ENCODE peak calls at places on chromosomes 16 and 17, in six cellular contexts. One of them, this sample, is unnamed.

GRCh38 chr16:48556913-48557351 is 53.0 kb downstream of the N4BP1 start:
- DNase-seq in activated T-cell treated with anti-CD3 and anti-CD28 coated beads for 24 hours: peak
- DNase-seq in A172: peak
- DNase-seq in HCEC 1CT: peak
- DNase-seq in activated CD8-positive, alpha-beta memory T cell treated with anti-CD3 and anti-CD28 coated beads for 48 hours: no peak
- DNase-seq in activated CD4-positive, alpha-beta T cell treated with anti-CD3 and anti-CD28 coated beads for 36 hours: peak
- DNase-seq in this sample: peak

GRCh38 chr16:21116148-21116693 is 34.4 kb downstream of the DNAH3 start:
- DNase-seq in activated T-cell treated with anti-CD3 and anti-CD28 coated beads for 24 hours: no peak
- DNase-seq in A172: no peak
- DNase-seq in HCEC 1CT: no peak
- DNase-seq in activated CD8-positive, alpha-beta memory T cell treated with anti-CD3 and anti-CD28 coated beads for 48 hours: no peak
- DNase-seq in activated CD4-positive, alpha-beta T cell treated with anti-CD3 and anti-CD28 coated beads for 36 hours: peak
- DNase-seq in this sample: no peak

GRCh38 chr17:57608369-57609124 is 136.6 kb downstream of the CCDC182 start:
- DNase-seq in activated T-cell treated with anti-CD3 and anti-CD28 coated beads for 24 hours: no peak
- DNase-seq in A172: no peak
- DNase-seq in HCEC 1CT: no peak
- DNase-seq in activated CD8-positive, alpha-beta memory T cell treated with anti-CD3 and anti-CD28 coated beads for 48 hours: no peak
- DNase-seq in activated CD4-positive, alpha-beta T cell treated with anti-CD3 and anti-CD28 coated beads for 36 hours: no peak
- DNase-seq in this sample: no peak

GRCh38 chr16:15604460-15605390 is 38.2 kb downstream of the MARF1 start:
- DNase-seq in activated T-cell treated with anti-CD3 and anti-CD28 coated beads for 24 hours: no peak
- DNase-seq in A172: no peak
- DNase-seq in HCEC 1CT: no peak
- DNase-seq in activated CD8-positive, alpha-beta memory T cell treated with anti-CD3 and anti-CD28 coated beads for 48 hours: no peak
- DNase-seq in activated CD4-positive, alpha-beta T cell treated with anti-CD3 and anti-CD28 coated beads for 36 hours: no peak
- DNase-seq in this sample: peak

GRCh38 chr16:72560617-72561016 is 388.7 kb upstream of the PMFBP1 start:
- DNase-seq in activated T-cell treated with anti-CD3 and anti-CD28 coated beads for 24 hours: no peak
- DNase-seq in A172: no peak
- DNase-seq in HCEC 1CT: no peak
- DNase-seq in activated CD8-positive, alpha-beta memory T cell treated with anti-CD3 and anti-CD28 coated beads for 48 hours: no peak
- DNase-seq in activated CD4-positive, alpha-beta T cell treated with anti-CD3 and anti-CD28 coated beads for 36 hours: no peak
- DNase-seq in this sample: no peak

GRCh38 chr17:22217135-22217534 is 524.8 kb downstream of the KCNJ18 start:
- DNase-seq in activated T-cell treated with anti-CD3 and anti-CD28 coated beads for 24 hours: no peak
- DNase-seq in A172: no peak
- DNase-seq in HCEC 1CT: no peak
- DNase-seq in activated CD8-positive, alpha-beta memory T cell treated with anti-CD3 and anti-CD28 coated beads for 48 hours: no peak
- DNase-seq in activated CD4-positive, alpha-beta T cell treated with anti-CD3 and anti-CD28 coated beads for 36 hours: no peak
- DNase-seq in this sample: no peak

GRCh38 chr16:27700596-27700995 is 150.7 kb downstream of the KATNIP start:
- DNase-seq in activated T-cell treated with anti-CD3 and anti-CD28 coated beads for 24 hours: no peak
- DNase-seq in A172: no peak
- DNase-seq in HCEC 1CT: no peak
- DNase-seq in activated CD8-positive, alpha-beta memory T cell treated with anti-CD3 and anti-CD28 coated beads for 48 hours: no peak
- DNase-seq in activated CD4-positive, alpha-beta T cell treated with anti-CD3 and anti-CD28 coated beads for 36 hours: no peak
- DNase-seq in this sample: no peak

GRCh38 chr16:53872248-53873221 is 168.6 kb downstream of the FTO start:
- DNase-seq in activated T-cell treated with anti-CD3 and anti-CD28 coated beads for 24 hours: no peak
- DNase-seq in A172: no peak
- DNase-seq in HCEC 1CT: peak
- DNase-seq in activated CD8-positive, alpha-beta memory T cell treated with anti-CD3 and anti-CD28 coated beads for 48 hours: no peak
- DNase-seq in activated CD4-positive, alpha-beta T cell treated with anti-CD3 and anti-CD28 coated beads for 36 hours: no peak
- DNase-seq in this sample: peak

GRCh38 chr16:58098207-58099096 is 30.7 kb downstream of the CFAP20 start:
- DNase-seq in activated T-cell treated with anti-CD3 and anti-CD28 coated beads for 24 hours: no peak
- DNase-seq in A172: peak
- DNase-seq in HCEC 1CT: peak
- DNase-seq in activated CD8-positive, alpha-beta memory T cell treated with anti-CD3 and anti-CD28 coated beads for 48 hours: no peak
- DNase-seq in activated CD4-positive, alpha-beta T cell treated with anti-CD3 and anti-CD28 coated beads for 36 hours: no peak
- DNase-seq in this sample: peak

GRCh38 chr17:40535924-40536717 is 29.2 kb downstream of the CCR7 start:
- DNase-seq in activated T-cell treated with anti-CD3 and anti-CD28 coated beads for 24 hours: no peak
- DNase-seq in A172: no peak
- DNase-seq in HCEC 1CT: no peak
- DNase-seq in activated CD8-positive, alpha-beta memory T cell treated with anti-CD3 and anti-CD28 coated beads for 48 hours: no peak
- DNase-seq in activated CD4-positive, alpha-beta T cell treated with anti-CD3 and anti-CD28 coated beads for 36 hours: peak
- DNase-seq in this sample: no peak

GRCh38 chr16:84212631-84213030 is 21.7 kb downstream of the ADAD2 start:
- DNase-seq in activated T-cell treated with anti-CD3 and anti-CD28 coated beads for 24 hours: no peak
- DNase-seq in A172: no peak
- DNase-seq in HCEC 1CT: no peak
- DNase-seq in activated CD8-positive, alpha-beta memory T cell treated with anti-CD3 and anti-CD28 coated beads for 48 hours: no peak
- DNase-seq in activated CD4-positive, alpha-beta T cell treated with anti-CD3 and anti-CD28 coated beads for 36 hours: no peak
- DNase-seq in this sample: no peak

GRCh38 chr17:30476726-30477082 is 504 bp upstream of the GOSR1 start:
- DNase-seq in activated T-cell treated with anti-CD3 and anti-CD28 coated beads for 24 hours: peak
- DNase-seq in A172: peak
- DNase-seq in HCEC 1CT: peak
- DNase-seq in activated CD8-positive, alpha-beta memory T cell treated with anti-CD3 and anti-CD28 coated beads for 48 hours: no peak
- DNase-seq in activated CD4-positive, alpha-beta T cell treated with anti-CD3 and anti-CD28 coated beads for 36 hours: peak
- DNase-seq in this sample: no peak

GRCh38 chr17:58335779-58336455 is 7.3 kb upstream of the TSPOAP1 start:
- DNase-seq in activated T-cell treated with anti-CD3 and anti-CD28 coated beads for 24 hours: peak
- DNase-seq in A172: no peak
- DNase-seq in HCEC 1CT: no peak
- DNase-seq in activated CD8-positive, alpha-beta memory T cell treated with anti-CD3 and anti-CD28 coated beads for 48 hours: no peak
- DNase-seq in activated CD4-positive, alpha-beta T cell treated with anti-CD3 and anti-CD28 coated beads for 36 hours: peak
- DNase-seq in this sample: peak

GRCh38 chr16:23469814-23470213 is 16.8 kb upstream of the COG7 start:
- DNase-seq in activated T-cell treated with anti-CD3 and anti-CD28 coated beads for 24 hours: no peak
- DNase-seq in A172: peak
- DNase-seq in HCEC 1CT: peak
- DNase-seq in activated CD8-positive, alpha-beta memory T cell treated with anti-CD3 and anti-CD28 coated beads for 48 hours: no peak
- DNase-seq in activated CD4-positive, alpha-beta T cell treated with anti-CD3 and anti-CD28 coated beads for 36 hours: no peak
- DNase-seq in this sample: peak

GRCh38 chr17:4566785-4567184 is 6.4 kb upstream of the GGT6 start:
- DNase-seq in activated T-cell treated with anti-CD3 and anti-CD28 coated beads for 24 hours: no peak
- DNase-seq in A172: peak
- DNase-seq in HCEC 1CT: peak
- DNase-seq in activated CD8-positive, alpha-beta memory T cell treated with anti-CD3 and anti-CD28 coated beads for 48 hours: no peak
- DNase-seq in activated CD4-positive, alpha-beta T cell treated with anti-CD3 and anti-CD28 coated beads for 36 hours: peak
- DNase-seq in this sample: no peak

GRCh38 chr16:14510939-14511797 is 118.9 kb downstream of the PARN start:
- DNase-seq in activated T-cell treated with anti-CD3 and anti-CD28 coated beads for 24 hours: no peak
- DNase-seq in A172: peak
- DNase-seq in HCEC 1CT: peak
- DNase-seq in activated CD8-positive, alpha-beta memory T cell treated with anti-CD3 and anti-CD28 coated beads for 48 hours: no peak
- DNase-seq in activated CD4-positive, alpha-beta T cell treated with anti-CD3 and anti-CD28 coated beads for 36 hours: no peak
- DNase-seq in this sample: no peak

GRCh38 chr17:59725691-59726090 is 18.2 kb downstream of the VMP1 start:
- DNase-seq in activated T-cell treated with anti-CD3 and anti-CD28 coated beads for 24 hours: no peak
- DNase-seq in A172: no peak
- DNase-seq in HCEC 1CT: peak
- DNase-seq in activated CD8-positive, alpha-beta memory T cell treated with anti-CD3 and anti-CD28 coated beads for 48 hours: no peak
- DNase-seq in activated CD4-positive, alpha-beta T cell treated with anti-CD3 and anti-CD28 coated beads for 36 hours: no peak
- DNase-seq in this sample: no peak

GRCh38 chr17:19664821-19665181 is 16.2 kb downstream of the ALDH3A2 start:
- DNase-seq in activated T-cell treated with anti-CD3 and anti-CD28 coated beads for 24 hours: no peak
- DNase-seq in A172: no peak
- DNase-seq in HCEC 1CT: no peak
- DNase-seq in activated CD8-positive, alpha-beta memory T cell treated with anti-CD3 and anti-CD28 coated beads for 48 hours: no peak
- DNase-seq in activated CD4-positive, alpha-beta T cell treated with anti-CD3 and anti-CD28 coated beads for 36 hours: no peak
- DNase-seq in this sample: no peak

GRCh38 chr17:30701498-30701989 is 122.9 kb downstream of the CRLF3 start:
- DNase-seq in activated T-cell treated with anti-CD3 and anti-CD28 coated beads for 24 hours: no peak
- DNase-seq in A172: no peak
- DNase-seq in HCEC 1CT: no peak
- DNase-seq in activated CD8-positive, alpha-beta memory T cell treated with anti-CD3 and anti-CD28 coated beads for 48 hours: no peak
- DNase-seq in activated CD4-positive, alpha-beta T cell treated with anti-CD3 and anti-CD28 coated beads for 36 hours: no peak
- DNase-seq in this sample: no peak

GRCh38 chr16:17258848-17259713 is 211.7 kb downstream of the XYLT1 start:
- DNase-seq in activated T-cell treated with anti-CD3 and anti-CD28 coated beads for 24 hours: no peak
- DNase-seq in A172: no peak
- DNase-seq in HCEC 1CT: no peak
- DNase-seq in activated CD8-positive, alpha-beta memory T cell treated with anti-CD3 and anti-CD28 coated beads for 48 hours: no peak
- DNase-seq in activated CD4-positive, alpha-beta T cell treated with anti-CD3 and anti-CD28 coated beads for 36 hours: no peak
- DNase-seq in this sample: no peak

GRCh38 chr17:4856271-4856936 is 23.3 kb downstream of the MINK1 start:
- DNase-seq in activated T-cell treated with anti-CD3 and anti-CD28 coated beads for 24 hours: no peak
- DNase-seq in A172: no peak
- DNase-seq in HCEC 1CT: no peak
- DNase-seq in activated CD8-positive, alpha-beta memory T cell treated with anti-CD3 and anti-CD28 coated beads for 48 hours: no peak
- DNase-seq in activated CD4-positive, alpha-beta T cell treated with anti-CD3 and anti-CD28 coated beads for 36 hours: no peak
- DNase-seq in this sample: no peak

GRCh38 chr17:19381741-19382444 is 3.6 kb downstream of the MAPK7 start:
- DNase-seq in activated T-cell treated with anti-CD3 and anti-CD28 coated beads for 24 hours: no peak
- DNase-seq in A172: no peak
- DNase-seq in HCEC 1CT: no peak
- DNase-seq in activated CD8-positive, alpha-beta memory T cell treated with anti-CD3 and anti-CD28 coated beads for 48 hours: no peak
- DNase-seq in activated CD4-positive, alpha-beta T cell treated with anti-CD3 and anti-CD28 coated beads for 36 hours: no peak
- DNase-seq in this sample: no peak

GRCh38 chr16:87365021-87365713 is 18.4 kb downstream of the FBXO31 start:
- DNase-seq in activated T-cell treated with anti-CD3 and anti-CD28 coated beads for 24 hours: no peak
- DNase-seq in A172: no peak
- DNase-seq in HCEC 1CT: no peak
- DNase-seq in activated CD8-positive, alpha-beta memory T cell treated with anti-CD3 and anti-CD28 coated beads for 48 hours: no peak
- DNase-seq in activated CD4-positive, alpha-beta T cell treated with anti-CD3 and anti-CD28 coated beads for 36 hours: no peak
- DNase-seq in this sample: no peak

GRCh38 chr16:57314161-57314785 is 29.8 kb upstream of the PLLP start:
- DNase-seq in activated T-cell treated with anti-CD3 and anti-CD28 coated beads for 24 hours: no peak
- DNase-seq in A172: peak
- DNase-seq in HCEC 1CT: no peak
- DNase-seq in activated CD8-positive, alpha-beta memory T cell treated with anti-CD3 and anti-CD28 coated beads for 48 hours: no peak
- DNase-seq in activated CD4-positive, alpha-beta T cell treated with anti-CD3 and anti-CD28 coated beads for 36 hours: peak
- DNase-seq in this sample: no peak

GRCh38 chr16:86805210-86805609 is 226.9 kb downstream of the FOXL1 start:
- DNase-seq in activated T-cell treated with anti-CD3 and anti-CD28 coated beads for 24 hours: no peak
- DNase-seq in A172: no peak
- DNase-seq in HCEC 1CT: no peak
- DNase-seq in activated CD8-positive, alpha-beta memory T cell treated with anti-CD3 and anti-CD28 coated beads for 48 hours: no peak
- DNase-seq in activated CD4-positive, alpha-beta T cell treated with anti-CD3 and anti-CD28 coated beads for 36 hours: no peak
- DNase-seq in this sample: no peak

GRCh38 chr16:64907844-64908243 is 214.0 kb downstream of the CDH11 start:
- DNase-seq in activated T-cell treated with anti-CD3 and anti-CD28 coated beads for 24 hours: no peak
- DNase-seq in A172: no peak
- DNase-seq in HCEC 1CT: no peak
- DNase-seq in activated CD8-positive, alpha-beta memory T cell treated with anti-CD3 and anti-CD28 coated beads for 48 hours: no peak
- DNase-seq in activated CD4-positive, alpha-beta T cell treated with anti-CD3 and anti-CD28 coated beads for 36 hours: no peak
- DNase-seq in this sample: no peak